ENCODE peak calls at places on chromosomes 6 and 20, in eight cellular contexts. One of them, this sample, is unnamed.

GRCh38 chr6:21984551-21984950 is 312.3 kb downstream of the PRL start:
- DNase-seq in stimulated activated CD8-positive, alpha-beta memory T cell treated with anti-CD3 and anti-CD28 coated beads, Interleukin-7, amount 100 ng/mL, for 48 hours: no peak
- DNase-seq in ACHN: no peak
- DNase-seq in cardiac muscle cell: no peak
- DNase-seq in psoas muscle: no peak
- DNase-seq in astrocyte of the spinal cord: no peak
- DNase-seq in body of pancreas: no peak
- DNase-seq in stimulated activated CD4-positive, alpha-beta T cell treated with anti-CD3 and anti-CD28 coated beads, Interleukin-12 subunit alpha, Interleukin-12 subunit beta, amount 100 ng/mL, for 4 hours: no peak
- DNase-seq in this sample: no peak

GRCh38 chr6:107386340-107386739 is 73.0 kb downstream of the PDSS2 start:
- DNase-seq in stimulated activated CD8-positive, alpha-beta memory T cell treated with anti-CD3 and anti-CD28 coated beads, Interleukin-7, amount 100 ng/mL, for 48 hours: no peak
- DNase-seq in ACHN: no peak
- DNase-seq in cardiac muscle cell: no peak
- DNase-seq in psoas muscle: no peak
- DNase-seq in astrocyte of the spinal cord: peak
- DNase-seq in body of pancreas: no peak
- DNase-seq in stimulated activated CD4-positive, alpha-beta T cell treated with anti-CD3 and anti-CD28 coated beads, Interleukin-12 subunit alpha, Interleukin-12 subunit beta, amount 100 ng/mL, for 4 hours: no peak
- DNase-seq in this sample: no peak

GRCh38 chr20:38602185-38602581 is 574 bp downstream of the ARHGAP40 start:
- DNase-seq in stimulated activated CD8-positive, alpha-beta memory T cell treated with anti-CD3 and anti-CD28 coated beads, Interleukin-7, amount 100 ng/mL, for 48 hours: no peak
- DNase-seq in ACHN: no peak
- DNase-seq in cardiac muscle cell: no peak
- DNase-seq in psoas muscle: no peak
- DNase-seq in astrocyte of the spinal cord: no peak
- DNase-seq in body of pancreas: no peak
- DNase-seq in stimulated activated CD4-positive, alpha-beta T cell treated with anti-CD3 and anti-CD28 coated beads, Interleukin-12 subunit alpha, Interleukin-12 subunit beta, amount 100 ng/mL, for 4 hours: no peak
- DNase-seq in this sample: no peak

GRCh38 chr20:6162239-6162638 is 39.4 kb upstream of the FERMT1 start:
- DNase-seq in stimulated activated CD8-positive, alpha-beta memory T cell treated with anti-CD3 and anti-CD28 coated beads, Interleukin-7, amount 100 ng/mL, for 48 hours: no peak
- DNase-seq in ACHN: no peak
- DNase-seq in cardiac muscle cell: peak
- DNase-seq in psoas muscle: peak
- DNase-seq in astrocyte of the spinal cord: peak
- DNase-seq in body of pancreas: no peak
- DNase-seq in stimulated activated CD4-positive, alpha-beta T cell treated with anti-CD3 and anti-CD28 coated beads, Interleukin-12 subunit alpha, Interleukin-12 subunit beta, amount 100 ng/mL, for 4 hours: no peak
- DNase-seq in this sample: no peak

GRCh38 chr6:33208089-33208967 is at the start of gene RING1:
- DNase-seq in stimulated activated CD8-positive, alpha-beta memory T cell treated with anti-CD3 and anti-CD28 coated beads, Interleukin-7, amount 100 ng/mL, for 48 hours: peak
- DNase-seq in ACHN: peak
- DNase-seq in cardiac muscle cell: peak
- DNase-seq in psoas muscle: peak
- DNase-seq in astrocyte of the spinal cord: peak
- DNase-seq in body of pancreas: peak
- DNase-seq in stimulated activated CD4-positive, alpha-beta T cell treated with anti-CD3 and anti-CD28 coated beads, Interleukin-12 subunit alpha, Interleukin-12 subunit beta, amount 100 ng/mL, for 4 hours: peak
- DNase-seq in this sample: peak

GRCh38 chr6:88872962-88873361 is 90.5 kb downstream of the RNGTT start:
- DNase-seq in stimulated activated CD8-positive, alpha-beta memory T cell treated with anti-CD3 and anti-CD28 coated beads, Interleukin-7, amount 100 ng/mL, for 48 hours: no peak
- DNase-seq in ACHN: no peak
- DNase-seq in cardiac muscle cell: no peak
- DNase-seq in psoas muscle: no peak
- DNase-seq in astrocyte of the spinal cord: no peak
- DNase-seq in body of pancreas: no peak
- DNase-seq in stimulated activated CD4-positive, alpha-beta T cell treated with anti-CD3 and anti-CD28 coated beads, Interleukin-12 subunit alpha, Interleukin-12 subunit beta, amount 100 ng/mL, for 4 hours: no peak
- DNase-seq in this sample: no peak

GRCh38 chr20:61901421-61902212 is 164.1 kb downstream of the TAF4 start:
- DNase-seq in stimulated activated CD8-positive, alpha-beta memory T cell treated with anti-CD3 and anti-CD28 coated beads, Interleukin-7, amount 100 ng/mL, for 48 hours: no peak
- DNase-seq in ACHN: no peak
- DNase-seq in cardiac muscle cell: no peak
- DNase-seq in psoas muscle: no peak
- DNase-seq in astrocyte of the spinal cord: no peak
- DNase-seq in body of pancreas: no peak
- DNase-seq in stimulated activated CD4-positive, alpha-beta T cell treated with anti-CD3 and anti-CD28 coated beads, Interleukin-12 subunit alpha, Interleukin-12 subunit beta, amount 100 ng/mL, for 4 hours: no peak
- DNase-seq in this sample: no peak

GRCh38 chr6:105402090-105402980 is 547 bp downstream of the PREP start:
- DNase-seq in stimulated activated CD8-positive, alpha-beta memory T cell treated with anti-CD3 and anti-CD28 coated beads, Interleukin-7, amount 100 ng/mL, for 48 hours: no peak
- DNase-seq in ACHN: peak
- DNase-seq in cardiac muscle cell: no peak
- DNase-seq in psoas muscle: no peak
- DNase-seq in astrocyte of the spinal cord: peak
- DNase-seq in body of pancreas: no peak
- DNase-seq in stimulated activated CD4-positive, alpha-beta T cell treated with anti-CD3 and anti-CD28 coated beads, Interleukin-12 subunit alpha, Interleukin-12 subunit beta, amount 100 ng/mL, for 4 hours: no peak
- DNase-seq in this sample: peak

GRCh38 chr6:40806479-40806878 is 219.3 kb upstream of the LRFN2 start:
- DNase-seq in stimulated activated CD8-positive, alpha-beta memory T cell treated with anti-CD3 and anti-CD28 coated beads, Interleukin-7, amount 100 ng/mL, for 48 hours: no peak
- DNase-seq in ACHN: no peak
- DNase-seq in cardiac muscle cell: no peak
- DNase-seq in psoas muscle: no peak
- DNase-seq in astrocyte of the spinal cord: no peak
- DNase-seq in body of pancreas: no peak
- DNase-seq in stimulated activated CD4-positive, alpha-beta T cell treated with anti-CD3 and anti-CD28 coated beads, Interleukin-12 subunit alpha, Interleukin-12 subunit beta, amount 100 ng/mL, for 4 hours: no peak
- DNase-seq in this sample: no peak

GRCh38 chr6:83371428-83371827 is 59.4 kb downstream of the ME1 start:
- DNase-seq in stimulated activated CD8-positive, alpha-beta memory T cell treated with anti-CD3 and anti-CD28 coated beads, Interleukin-7, amount 100 ng/mL, for 48 hours: no peak
- DNase-seq in ACHN: no peak
- DNase-seq in cardiac muscle cell: no peak
- DNase-seq in psoas muscle: no peak
- DNase-seq in astrocyte of the spinal cord: peak
- DNase-seq in body of pancreas: no peak
- DNase-seq in stimulated activated CD4-positive, alpha-beta T cell treated with anti-CD3 and anti-CD28 coated beads, Interleukin-12 subunit alpha, Interleukin-12 subunit beta, amount 100 ng/mL, for 4 hours: no peak
- DNase-seq in this sample: no peak

GRCh38 chr6:88168362-88168761 is 2.2 kb upstream of the CNR1 start:
- DNase-seq in stimulated activated CD8-positive, alpha-beta memory T cell treated with anti-CD3 and anti-CD28 coated beads, Interleukin-7, amount 100 ng/mL, for 48 hours: no peak
- DNase-seq in ACHN: no peak
- DNase-seq in cardiac muscle cell: no peak
- DNase-seq in psoas muscle: no peak
- DNase-seq in astrocyte of the spinal cord: no peak
- DNase-seq in body of pancreas: no peak
- DNase-seq in stimulated activated CD4-positive, alpha-beta T cell treated with anti-CD3 and anti-CD28 coated beads, Interleukin-12 subunit alpha, Interleukin-12 subunit beta, amount 100 ng/mL, for 4 hours: no peak
- DNase-seq in this sample: no peak

GRCh38 chr20:17680128-17680835 is 1.8 kb downstream of the RRBP1 start:
- DNase-seq in stimulated activated CD8-positive, alpha-beta memory T cell treated with anti-CD3 and anti-CD28 coated beads, Interleukin-7, amount 100 ng/mL, for 48 hours: no peak
- DNase-seq in ACHN: peak
- DNase-seq in cardiac muscle cell: peak
- DNase-seq in psoas muscle: peak
- DNase-seq in astrocyte of the spinal cord: no peak
- DNase-seq in body of pancreas: peak
- DNase-seq in stimulated activated CD4-positive, alpha-beta T cell treated with anti-CD3 and anti-CD28 coated beads, Interleukin-12 subunit alpha, Interleukin-12 subunit beta, amount 100 ng/mL, for 4 hours: no peak
- DNase-seq in this sample: peak

GRCh38 chr20:63956664-63957003 is 418 bp upstream of the UCKL1 start:
- DNase-seq in stimulated activated CD8-positive, alpha-beta memory T cell treated with anti-CD3 and anti-CD28 coated beads, Interleukin-7, amount 100 ng/mL, for 48 hours: no peak
- DNase-seq in ACHN: no peak
- DNase-seq in cardiac muscle cell: no peak
- DNase-seq in psoas muscle: no peak
- DNase-seq in astrocyte of the spinal cord: no peak
- DNase-seq in body of pancreas: no peak
- DNase-seq in stimulated activated CD4-positive, alpha-beta T cell treated with anti-CD3 and anti-CD28 coated beads, Interleukin-12 subunit alpha, Interleukin-12 subunit beta, amount 100 ng/mL, for 4 hours: no peak
- DNase-seq in this sample: no peak

GRCh38 chr6:128954308-128955043 is 71.5 kb downstream of the LAMA2 start:
- DNase-seq in stimulated activated CD8-positive, alpha-beta memory T cell treated with anti-CD3 and anti-CD28 coated beads, Interleukin-7, amount 100 ng/mL, for 48 hours: no peak
- DNase-seq in ACHN: no peak
- DNase-seq in cardiac muscle cell: no peak
- DNase-seq in psoas muscle: no peak
- DNase-seq in astrocyte of the spinal cord: no peak
- DNase-seq in body of pancreas: no peak
- DNase-seq in stimulated activated CD4-positive, alpha-beta T cell treated with anti-CD3 and anti-CD28 coated beads, Interleukin-12 subunit alpha, Interleukin-12 subunit beta, amount 100 ng/mL, for 4 hours: no peak
- DNase-seq in this sample: no peak

GRCh38 chr6:132515386-132515785 is 2.5 kb upstream of the STX7 start:
- DNase-seq in stimulated activated CD8-positive, alpha-beta memory T cell treated with anti-CD3 and anti-CD28 coated beads, Interleukin-7, amount 100 ng/mL, for 48 hours: no peak
- DNase-seq in ACHN: no peak
- DNase-seq in cardiac muscle cell: no peak
- DNase-seq in psoas muscle: no peak
- DNase-seq in astrocyte of the spinal cord: no peak
- DNase-seq in body of pancreas: no peak
- DNase-seq in stimulated activated CD4-positive, alpha-beta T cell treated with anti-CD3 and anti-CD28 coated beads, Interleukin-12 subunit alpha, Interleukin-12 subunit beta, amount 100 ng/mL, for 4 hours: no peak
- DNase-seq in this sample: no peak

GRCh38 chr20:49508435-49509199 is 26.1 kb upstream of the KCNB1 start:
- DNase-seq in stimulated activated CD8-positive, alpha-beta memory T cell treated with anti-CD3 and anti-CD28 coated beads, Interleukin-7, amount 100 ng/mL, for 48 hours: no peak
- DNase-seq in ACHN: peak
- DNase-seq in cardiac muscle cell: peak
- DNase-seq in psoas muscle: no peak
- DNase-seq in astrocyte of the spinal cord: peak
- DNase-seq in body of pancreas: no peak
- DNase-seq in stimulated activated CD4-positive, alpha-beta T cell treated with anti-CD3 and anti-CD28 coated beads, Interleukin-12 subunit alpha, Interleukin-12 subunit beta, amount 100 ng/mL, for 4 hours: no peak
- DNase-seq in this sample: peak

GRCh38 chr20:62653951-62654685 is 11.8 kb downstream of the SLCO4A1 start:
- DNase-seq in stimulated activated CD8-positive, alpha-beta memory T cell treated with anti-CD3 and anti-CD28 coated beads, Interleukin-7, amount 100 ng/mL, for 48 hours: no peak
- DNase-seq in ACHN: no peak
- DNase-seq in cardiac muscle cell: no peak
- DNase-seq in psoas muscle: no peak
- DNase-seq in astrocyte of the spinal cord: no peak
- DNase-seq in body of pancreas: no peak
- DNase-seq in stimulated activated CD4-positive, alpha-beta T cell treated with anti-CD3 and anti-CD28 coated beads, Interleukin-12 subunit alpha, Interleukin-12 subunit beta, amount 100 ng/mL, for 4 hours: no peak
- DNase-seq in this sample: no peak

GRCh38 chr6:85461806-85462185 is 11.9 kb downstream of the NT5E start:
- DNase-seq in stimulated activated CD8-positive, alpha-beta memory T cell treated with anti-CD3 and anti-CD28 coated beads, Interleukin-7, amount 100 ng/mL, for 48 hours: no peak
- DNase-seq in ACHN: no peak
- DNase-seq in cardiac muscle cell: no peak
- DNase-seq in psoas muscle: no peak
- DNase-seq in astrocyte of the spinal cord: no peak
- DNase-seq in body of pancreas: no peak
- DNase-seq in stimulated activated CD4-positive, alpha-beta T cell treated with anti-CD3 and anti-CD28 coated beads, Interleukin-12 subunit alpha, Interleukin-12 subunit beta, amount 100 ng/mL, for 4 hours: no peak
- DNase-seq in this sample: no peak

This sample was measured in neuronal stem cell.